ENCODE peak calls at places on chromosomes 13 and 19, in six cellular contexts. F is stomach, S is Peyer's patch, H is fibroblast of lung, D is bronchial epithelial cell, R is adrenal gland. Z is an unnamed sample.

GRCh38 chr19:49459388-49459787 is 6.4 kb downstream of the ALDH16A1 start:
- DNase-seq in F (no peak), S (no peak), H (no peak), D (no peak), R (no peak), Z (no peak)

GRCh38 chr13:28425796-28426195 is 69.1 kb downstream of the FLT1 start:
- DNase-seq in F (no peak), S (no peak), H (no peak), D (no peak), R (no peak), Z (no peak)

GRCh38 chr19:54995561-54995960 is 29.4 kb downstream of the NLRP2 start:
- DNase-seq in F (no peak), S (no peak), H (no peak), D (no peak), R (no peak), Z (no peak)

GRCh38 chr19:17164644-17165043 is 50.5 kb upstream of the USE1 start:
- DNase-seq in F (no peak), S (no peak), H (no peak), D (no peak), R (no peak), Z (no peak)

GRCh38 chr13:43484432-43485225 is 302.1 kb downstream of the ENOX1 start:
- DNase-seq in F (no peak), S (no peak), H (no peak), D (no peak), R (peak; percentile 58), Z (no peak)

GRCh38 chr19:40416918-40417713 is 3.9 kb upstream of the PRX start:
- DNase-seq in F (peak; percentile 44), S (peak; percentile 67), H (no peak), D (peak; percentile 40), R (no peak), Z (no peak)

GRCh38 chr19:31675187-31675913 is 326.1 kb upstream of the TSHZ3 start:
- DNase-seq in F (no peak), S (no peak), H (peak; percentile 63), D (no peak), R (no peak), Z (no peak)

GRCh38 chr13:21759503-21759902 is 88.6 kb downstream of the FGF9 start:
- DNase-seq in F (no peak), S (no peak), H (no peak), D (no peak), R (no peak), Z (no peak)

GRCh38 chr19:19040417-19040816 is 7.0 kb downstream of the ARMC6 start:
- DNase-seq in F (peak; percentile 85), S (peak; percentile 61), H (peak; percentile 97), D (peak; percentile 36), R (peak; percentile 90), Z (peak; percentile 76)

GRCh38 chr19:36972594-36972993 is 56.5 kb downstream of the ZNF568 start:
- DNase-seq in F (no peak), S (no peak), H (no peak), D (no peak), R (no peak), Z (no peak)

GRCh38 chr19:13043285-13043684 is 48.0 kb downstream of the NFIX start:
- DNase-seq in F (no peak), S (no peak), H (no peak), D (no peak), R (no peak), Z (no peak)

GRCh38 chr19:56118666-56119584 is 2.2 kb downstream of the ZNF787 start:
- DNase-seq in F (no peak), S (no peak), H (no peak), D (no peak), R (peak; percentile 82), Z (no peak)

GRCh38 chr13:44574466-44574855 is 1.7 kb downstream of the TSC22D1 start:
- DNase-seq in F (no peak), S (no peak), H (no peak), D (peak; percentile 26), R (no peak), Z (no peak)

GRCh38 chr13:44231786-44232516 is 141.7 kb upstream of the SERP2 start:
- DNase-seq in F (peak; percentile 82), S (peak; percentile 83), H (peak; percentile 95), D (peak; percentile 100), R (peak; percentile 95), Z (peak; percentile 88)

GRCh38 chr19:29106353-29106885 is 106.5 kb downstream of the UQCRFS1 start:
- DNase-seq in F (no peak), S (no peak), H (no peak), D (no peak), R (no peak), Z (no peak)

GRCh38 chr13:66887088-66887487 is 343.0 kb downstream of the PCDH9 start:
- DNase-seq in F (no peak), S (no peak), H (peak; percentile 59), D (no peak), R (no peak), Z (no peak)

GRCh38 chr13:35475131-35475959 is 1.1 kb downstream of the MAB21L1 start:
- DNase-seq in F (peak; percentile 39), S (peak; percentile 48), H (peak; percentile 41), D (peak; percentile 2), R (peak; percentile 70), Z (no peak)

DNA sequence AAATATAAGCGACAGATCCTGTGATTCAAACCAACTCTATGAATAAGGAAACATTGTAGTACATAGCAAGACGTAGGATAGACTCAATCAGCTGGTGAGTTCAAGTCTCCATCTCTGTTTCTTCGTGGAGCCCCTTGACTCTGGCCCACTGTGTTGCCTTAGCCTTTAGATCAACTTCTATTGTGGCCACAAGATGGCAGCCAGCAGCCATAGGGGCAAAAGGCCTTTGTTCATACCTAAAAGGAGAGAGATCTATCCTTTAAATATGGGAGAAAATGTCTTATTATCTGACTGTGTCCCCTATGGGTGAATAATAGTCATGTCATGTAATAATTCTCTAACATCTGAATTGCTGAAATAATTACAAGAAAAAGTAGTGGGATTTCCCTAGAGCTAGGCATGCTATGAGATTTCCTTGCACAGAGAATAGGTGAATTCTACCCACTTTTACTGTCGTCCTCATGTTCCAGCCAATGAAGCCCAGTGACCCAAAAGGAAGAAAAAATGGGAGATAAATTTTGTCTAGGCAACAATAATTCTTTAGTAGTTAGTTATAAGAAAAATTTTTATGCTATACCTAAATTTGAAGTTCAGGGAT is 129.4 kb downstream of the PCDH20 start:
- DNase-seq in F (peak; percentile 27), S (no peak), H (no peak), D (peak; percentile 38), R (no peak), Z (no peak)
- TF ChIP-seq CTCF in F (no peak), S (no peak), H (no peak), D (peak; percentile 15), R (no peak), Z (peak; percentile 14)

DNA sequence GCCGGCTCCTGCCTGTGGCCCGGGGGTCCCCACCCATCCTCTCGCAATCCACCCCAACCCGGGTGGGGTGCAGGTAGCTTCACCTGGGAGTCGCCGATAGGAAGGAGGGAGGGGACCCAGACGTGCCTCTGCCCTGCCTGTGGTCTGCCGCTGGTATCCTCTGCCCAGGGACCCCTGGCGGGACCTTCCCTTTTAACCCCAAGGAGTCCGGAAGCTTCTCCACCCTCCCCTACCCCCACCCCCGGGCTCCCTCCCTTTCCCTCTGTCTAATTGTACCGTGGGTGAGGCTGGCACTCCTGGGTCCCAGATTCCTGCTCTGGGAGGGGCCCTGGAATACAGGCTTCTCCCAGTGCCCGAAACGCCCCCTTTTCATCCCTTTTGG is at the start of gene KLK10:
- DNase-seq in F (no peak), S (no peak), H (no peak), D (no peak), R (no peak), Z (no peak)
- H3K27me3 ChIP-seq in F (peaks cover 82% of the 10 kb centered on the region), S (peaks cover 25% of the 10 kb centered on the region), H (peaks cover 3% of the 10 kb centered on the region), D (peaks cover 1% of the 10 kb centered on the region), R (peaks cover 43% of the 10 kb centered on the region), Z (peaks cover 60% of the 10 kb centered on the region)

DNA sequence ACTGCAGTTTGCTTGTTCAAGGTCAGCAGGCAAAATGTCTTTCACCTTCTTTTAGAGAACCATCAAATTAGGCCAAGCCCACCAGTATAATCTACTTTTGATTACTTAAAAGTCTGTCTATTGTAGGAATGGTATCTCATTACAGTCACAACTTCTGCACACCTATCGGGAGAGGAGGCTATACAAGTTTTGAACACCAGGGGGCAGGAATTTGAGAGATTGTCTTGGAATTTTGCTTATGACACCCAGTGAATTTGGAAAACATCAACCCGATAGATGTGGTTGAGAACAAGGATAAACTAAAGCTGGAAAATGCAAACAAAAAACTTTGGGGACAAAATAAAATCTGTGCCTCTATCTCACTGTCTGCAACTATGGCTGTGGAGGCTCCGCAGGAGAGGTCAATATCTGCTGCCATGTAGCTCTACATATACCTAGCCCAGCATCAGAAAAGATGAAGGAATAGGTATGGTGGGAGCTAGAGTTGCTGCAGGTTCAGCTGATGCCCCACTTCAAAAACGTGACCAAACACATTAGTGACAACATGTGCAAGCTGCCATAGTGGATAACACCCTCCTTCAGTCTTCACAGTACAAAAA is 1299.2 kb upstream of the SPRY2 start:
- DNase-seq in F (no peak), S (no peak), H (no peak), D (peak; percentile 32), R (no peak), Z (no peak)
- TF ChIP-seq CTCF in F (no peak), S (no peak), H (no peak), D (peak; percentile 59), R (no peak), Z (peak; percentile 39)

GRCh38 chr13:93789058-93789457 is 562.5 kb downstream of the GPC6 start:
- DNase-seq in F (no peak), S (no peak), H (no peak), D (peak; percentile 31), R (no peak), Z (no peak)
- H3K27me3 ChIP-seq in F (no peaks in the 10 kb centered on the region), S (no peaks in the 10 kb centered on the region), H (no peaks in the 10 kb centered on the region), D (no peaks in the 10 kb centered on the region), R (no peaks in the 10 kb centered on the region), Z (no peaks in the 10 kb centered on the region)

GRCh38 chr13:81379183-81379582 is 1038.3 kb upstream of the SPRY2 start:
- DNase-seq in F (no peak), S (no peak), H (no peak), D (no peak), R (no peak), Z (no peak)
- TF ChIP-seq CTCF in F (no peak), S (no peak), H (no peak), D (no peak), R (no peak), Z (no peak)

GRCh38 chr19:406999-407491 is 1.9 kb downstream of the C2CD4C start:
- DNase-seq in F (no peak), S (no peak), H (no peak), D (no peak), R (no peak), Z (no peak)
- H3K27me3 ChIP-seq in F (peaks cover 91% of the 10 kb centered on the region), S (peaks cover 27% of the 10 kb centered on the region), H (peaks cover 13% of the 10 kb centered on the region), D (peaks cover 7% of the 10 kb centered on the region), R (peaks cover 43% of the 10 kb centered on the region), Z (peaks cover 30% of the 10 kb centered on the region)

DNA sequence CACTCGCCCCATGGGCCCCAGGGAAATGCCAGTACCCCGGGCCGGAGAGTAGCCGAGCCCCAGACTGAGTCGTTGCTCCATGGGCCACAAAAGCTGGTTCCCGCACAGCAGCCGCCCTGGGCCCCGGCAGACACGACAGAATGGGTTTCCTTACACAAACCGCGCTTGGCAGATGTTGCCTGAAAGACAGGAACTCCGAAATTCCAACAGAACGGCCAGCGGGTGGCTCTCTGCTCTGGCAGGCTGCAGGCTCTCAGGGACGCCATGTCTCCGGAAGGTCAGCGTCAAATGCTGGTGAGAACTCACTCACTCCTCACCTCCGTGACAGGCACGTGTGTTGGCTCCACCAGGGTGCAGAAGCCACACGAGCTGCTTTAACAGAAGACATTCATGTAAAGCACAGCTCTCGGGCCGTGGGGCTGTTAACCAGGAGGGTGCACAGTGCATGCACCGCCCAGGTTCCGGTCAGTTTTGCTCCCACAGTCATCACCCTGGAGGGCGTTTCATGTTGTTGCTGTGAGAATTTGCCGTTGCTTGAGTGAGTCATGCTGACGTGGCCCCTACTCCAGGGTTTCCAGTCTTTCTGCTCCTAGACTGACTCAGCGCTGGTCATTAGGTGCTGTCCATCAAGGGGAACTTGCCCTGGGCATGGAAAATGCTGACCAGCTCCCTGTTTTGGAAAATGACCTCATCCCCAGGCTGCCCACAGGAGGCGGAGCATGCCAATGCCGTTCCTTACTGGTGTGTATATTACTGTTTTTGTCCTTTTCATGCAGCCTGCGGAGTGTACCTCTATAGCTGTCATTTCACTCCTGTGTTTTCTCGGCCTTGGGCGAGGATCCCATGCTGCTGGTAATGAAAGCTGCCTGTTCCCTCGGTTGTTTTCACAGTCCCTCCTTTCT is 44.8 kb downstream of the ANKRD10 start:
- DNase-seq in F (peak; percentile 79), S (peak; percentile 78), H (peak; percentile 100), D (peak; percentile 100), R (peak; percentile 99), Z (peak; percentile 77)
- TF ChIP-seq CTCF in F (no peak), S (peak; percentile 10), H (peak; percentile 13), D (no peak), R (no peak), Z (no peak)